ENCODE peak calls at places on chromosomes 2 and 18, in nine cellular contexts. E is IMR-90; D is endodermal cell; G is heart right ventricle; S is CD4-positive, CD25-positive, alpha-beta regulatory T cell; A is CD8-positive, alpha-beta T cell; Q is psoas muscle; F is thoracic aorta; W is hepatocyte. N is an unnamed sample.

GRCh38 chr2:147773479-147773878 is 71.3 kb upstream of the ACVR2A start:
- DNase-seq in E (no peak), D (no peak), G (no peak), S (no peak), A (no peak), Q (no peak), F (no peak), W (no peak), N (no peak)

GRCh38 chr18:23936371-23936958 is 78.1 kb upstream of the TTC39C start:
- DNase-seq in E (no peak), D (peak; percentile 25), G (no peak), S (no peak), A (no peak), Q (no peak), F (no peak), W (no peak), N (no peak)

GRCh38 chr2:121363632-121364420 is 78.8 kb upstream of the TFCP2L1 start:
- DNase-seq in E (peak; percentile 88), D (no peak), G (no peak), S (no peak), A (no peak), Q (peak; percentile 40), F (peak; percentile 46), W (no peak), N (no peak)

GRCh38 chr2:36912692-36913091 is 53.6 kb downstream of the STRN start:
- DNase-seq in E (peak; percentile 83), D (no peak), G (no peak), S (no peak), A (no peak), Q (no peak), F (no peak), W (no peak), N (no peak)

GRCh38 chr2:109728809-109729208 is 65.3 kb upstream of the RGPD5 start:
- DNase-seq in E (no peak), D (no peak), G (no peak), S (no peak), A (no peak), Q (no peak), F (no peak), W (no peak), N (no peak)

GRCh38 chr18:58310517-58310916 is 266.5 kb downstream of the NEDD4L start:
- DNase-seq in E (no peak), D (no peak), G (peak; percentile 42), S (peak; percentile 16), A (no peak), Q (peak; percentile 32), F (no peak), W (peak; percentile 86), N (peak; percentile 17)

GRCh38 chr2:232993231-232993821 is 19.7 kb downstream of the NGEF start:
- DNase-seq in E (no peak), D (no peak), G (no peak), S (no peak), A (no peak), Q (no peak), F (no peak), W (no peak), N (no peak)

GRCh38 chr18:21513741-21514140 is 86.8 kb downstream of the ESCO1 start:
- DNase-seq in E (no peak), D (no peak), G (no peak), S (no peak), A (no peak), Q (no peak), F (no peak), W (no peak), N (no peak)

GRCh38 chr2:164777847-164778246 is 63.8 kb downstream of the COBLL1 start:
- DNase-seq in E (no peak), D (no peak), G (no peak), S (no peak), A (no peak), Q (no peak), F (no peak), W (no peak), N (no peak)

GRCh38 chr2:96145028-96145939 is at the start of gene DUSP2:
- DNase-seq in E (peak; percentile 59), D (peak; percentile 84), G (peak; percentile 75), S (peak; percentile 88), A (peak; percentile 84), Q (peak; percentile 74), F (peak; percentile 39), W (peak; percentile 77), N (peak; percentile 84)

GRCh38 chr2:43759195-43759594 is 14.6 kb upstream of the DYNC2LI1 start:
- DNase-seq in E (peak; percentile 73), D (no peak), G (no peak), S (no peak), A (no peak), Q (no peak), F (no peak), W (no peak), N (no peak)

GRCh38 chr2:27798948-27799645 is 27.6 kb downstream of the MRPL33 start:
- DNase-seq in E (peak; percentile 100), D (peak; percentile 80), G (no peak), S (no peak), A (no peak), Q (peak; percentile 72), F (peak; percentile 86), W (peak; percentile 92), N (no peak)

GRCh38 chr2:15681089-15681885 is 89.6 kb downstream of the DDX1 start:
- DNase-seq in E (no peak), D (no peak), G (no peak), S (no peak), A (no peak), Q (no peak), F (no peak), W (no peak), N (no peak)

GRCh38 chr2:15677141-15677911 is 85.7 kb downstream of the DDX1 start:
- DNase-seq in E (no peak), D (no peak), G (no peak), S (no peak), A (no peak), Q (no peak), F (no peak), W (no peak), N (no peak)

GRCh38 chr2:15678346-15678745 is 86.7 kb downstream of the DDX1 start:
- DNase-seq in E (no peak), D (no peak), G (no peak), S (no peak), A (no peak), Q (no peak), F (no peak), W (no peak), N (no peak)

GRCh38 chr2:15678894-15679293 is 87.2 kb downstream of the DDX1 start:
- DNase-seq in E (no peak), D (no peak), G (no peak), S (no peak), A (no peak), Q (no peak), F (no peak), W (no peak), N (no peak)

DNA sequence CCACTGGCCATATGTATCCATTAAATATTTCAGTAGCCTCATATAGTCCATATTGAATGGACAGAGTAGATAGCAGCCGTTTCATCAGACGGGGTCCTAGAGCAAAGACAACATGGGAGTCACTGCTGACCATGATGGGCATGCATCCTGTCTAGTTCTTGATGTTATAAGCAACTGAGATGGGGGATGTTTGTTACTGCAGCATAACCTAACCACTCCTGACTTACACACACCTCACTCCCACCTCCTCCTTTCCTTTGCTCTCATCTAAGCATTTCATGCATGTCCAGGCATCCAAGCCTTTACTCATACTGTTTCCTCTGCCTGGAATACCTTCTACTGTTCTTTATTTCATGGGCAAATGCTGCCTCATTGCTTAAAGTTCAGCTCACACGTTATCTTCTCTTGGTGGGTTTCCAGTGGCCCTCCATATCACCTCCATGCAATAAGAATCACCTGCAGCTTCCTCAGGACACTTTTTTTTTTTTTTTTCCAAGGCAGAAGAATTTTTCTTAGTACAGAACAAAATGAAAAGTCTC is 87.8 kb downstream of the DDX1 start:
- DNase-seq in E (no peak), D (no peak), G (no peak), S (no peak), A (no peak), Q (no peak), F (no peak), W (no peak), N (no peak)
- H3K27ac ChIP-seq in E (no peak overlapping the region), D (no peak overlapping the region), G (no peak overlapping the region), S (no peak overlapping the region), A (no peak overlapping the region), Q (no peak overlapping the region), F (no peak overlapping the region), W (no peak overlapping the region), N (no peak overlapping the region)

GRCh38 chr2:215797676-215798075 is 215.7 kb downstream of the MREG start:
- DNase-seq in E (no peak), D (no peak), G (no peak), S (no peak), A (no peak), Q (no peak), F (no peak), W (no peak), N (no peak)

GRCh38 chr2:215791481-215791937 is 221.8 kb downstream of the MREG start:
- DNase-seq in E (no peak), D (no peak), G (no peak), S (no peak), A (no peak), Q (no peak), F (no peak), W (no peak), N (no peak)

GRCh38 chr2:215796160-215796559 is 217.2 kb downstream of the MREG start:
- DNase-seq in E (peak; percentile 66), D (no peak), G (no peak), S (no peak), A (no peak), Q (no peak), F (no peak), W (no peak), N (no peak)

GRCh38 chr2:215793747-215794595 is 219.4 kb downstream of the MREG start:
- DNase-seq in E (peak; percentile 98), D (no peak), G (no peak), S (no peak), A (no peak), Q (no peak), F (peak; percentile 42), W (peak; percentile 68), N (no peak)

GRCh38 chr2:215794829-215795546 is 218.4 kb downstream of the MREG start:
- DNase-seq in E (no peak), D (peak; percentile 84), G (no peak), S (no peak), A (no peak), Q (no peak), F (no peak), W (peak; percentile 43), N (no peak)
- H3K9me3 ChIP-seq in E (no peaks in the 10 kb centered on the region), D (no peaks in the 10 kb centered on the region), G (peaks cover 3% of the 10 kb centered on the region), S (no peaks in the 10 kb centered on the region), A (no peaks in the 10 kb centered on the region), Q (no peaks in the 10 kb centered on the region), F (no peaks in the 10 kb centered on the region), W (no peaks in the 10 kb centered on the region), N (no peaks in the 10 kb centered on the region)

GRCh38 chr18:10488022-10488421 is 33.6 kb downstream of the APCDD1 start:
- DNase-seq in E (peak; percentile 23), D (no peak), G (no peak), S (no peak), A (no peak), Q (no peak), F (no peak), W (no peak), N (no peak)
- H3K27ac ChIP-seq in E (no peak overlapping the region), D (no peak overlapping the region), G (no peak overlapping the region), S (no peak overlapping the region), A (no peak overlapping the region), Q (no peak overlapping the region), F (no peak overlapping the region), W (no peak overlapping the region), N (no peak overlapping the region)

DNA sequence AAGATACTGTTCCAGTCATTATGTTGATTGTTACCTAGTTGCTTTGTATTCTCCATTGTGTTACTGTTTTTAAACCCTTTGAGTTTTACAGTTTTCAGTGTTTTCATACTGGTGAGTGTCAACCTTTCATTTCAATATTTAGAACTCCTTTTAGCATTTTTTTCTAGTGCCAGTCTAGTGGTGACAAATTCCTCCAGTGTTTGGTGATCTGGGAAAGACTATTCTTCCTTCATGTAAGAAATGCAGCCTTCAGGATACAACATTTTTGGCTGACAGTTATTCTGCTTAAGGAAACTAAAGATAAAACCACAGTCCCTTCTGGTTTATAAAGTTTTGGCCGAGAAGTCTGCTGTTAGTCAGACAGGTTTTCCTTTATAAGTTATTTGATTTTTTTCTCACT is 143.8 kb downstream of the ETAA1 start:
- DNase-seq in E (no peak), D (no peak), G (no peak), S (no peak), A (no peak), Q (no peak), F (no peak), W (no peak), N (no peak)
- H3K9me3 ChIP-seq in E (peaks cover 1% of the 10 kb centered on the region), D (peaks cover 41% of the 10 kb centered on the region), G (no peaks in the 10 kb centered on the region), S (no peaks in the 10 kb centered on the region), A (no peaks in the 10 kb centered on the region), Q (peaks cover 7% of the 10 kb centered on the region), F (peaks cover 12% of the 10 kb centered on the region), W (no peaks in the 10 kb centered on the region), N (peaks cover 5% of the 10 kb centered on the region)